ENCODE peak calls at places on chromosomes 11 and 22, in four cellular contexts. Y is psoas muscle, M is IMR-90, V is AG04450. J is an unnamed sample.

GRCh38 chr11:110891411-110891810 is 179.2 kb upstream of the ARHGAP20 start:
- DNase-seq in Y (no peak), M (peak; percentile 89), V (peak; percentile 52), J (peak; percentile 80)

GRCh38 chr11:848988-849824 is 6.6 kb downstream of the TSPAN4 start:
- DNase-seq in Y (no peak), M (no peak), V (no peak), J (peak; percentile 57)

GRCh38 chr11:111259871-111260270 is 14.3 kb downstream of the POU2AF2 start:
- DNase-seq in Y (no peak), M (peak; percentile 3), V (no peak), J (no peak)

GRCh38 chr22:38710866-38711265 is 5.1 kb downstream of the GTPBP1 start:
- DNase-seq in Y (no peak), M (no peak), V (no peak), J (no peak)

GRCh38 chr11:64400667-64401066 is 41.7 kb downstream of the RPS6KA4 start:
- DNase-seq in Y (no peak), M (no peak), V (no peak), J (no peak)

GRCh38 chr11:82038151-82038550 is 695.5 kb downstream of the FAM181B start:
- DNase-seq in Y (no peak), M (no peak), V (no peak), J (no peak)

GRCh38 chr11:1871531-1871930 is 18.6 kb downstream of the LSP1 start:
- DNase-seq in Y (no peak), M (no peak), V (no peak), J (no peak)

GRCh38 chr11:36219996-36220395 is 69.2 kb downstream of the COMMD9 start:
- DNase-seq in Y (no peak), M (no peak), V (no peak), J (no peak)

GRCh38 chr11:88352139-88352538 is 14.6 kb upstream of the CTSC start:
- DNase-seq in Y (no peak), M (peak; percentile 30), V (no peak), J (peak; percentile 41)

GRCh38 chr11:119193626-119194025 is 8.4 kb downstream of the NHERF4 start:
- DNase-seq in Y (no peak), M (no peak), V (no peak), J (no peak)

GRCh38 chr11:121086866-121087265 is 14.2 kb upstream of the TECTA start:
- DNase-seq in Y (no peak), M (peak; percentile 19), V (no peak), J (peak; percentile 35)

GRCh38 chr11:120523196-120523595 is 11.6 kb downstream of the GRIK4 start:
- DNase-seq in Y (no peak), M (no peak), V (no peak), J (no peak)

GRCh38 chr11:64661146-64661545 is 61.9 kb downstream of the NRXN2 start:
- DNase-seq in Y (peak; percentile 63), M (peak; percentile 62), V (peak; percentile 10), J (peak; percentile 79)

GRCh38 chr11:65041206-65042035 is at the start of gene SAC3D1:
- DNase-seq in Y (no peak), M (peak; percentile 17), V (no peak), J (peak; percentile 79)

GRCh38 chr11:61509058-61510029 is 795 bp downstream of the LRRC10B start:
- DNase-seq in Y (peak; percentile 74), M (peak; percentile 69), V (no peak), J (peak; percentile 92)

GRCh38 chr11:115627666-115628460 is 123.6 kb upstream of the CADM1 start:
- DNase-seq in Y (no peak), M (no peak), V (no peak), J (no peak)

GRCh38 chr11:78540276-78540675 is 34.4 kb downstream of the NARS2 start:
- DNase-seq in Y (no peak), M (no peak), V (no peak), J (no peak)

GRCh38 chr11:11841121-11841604 is 609 bp upstream of the USP47 start:
- DNase-seq in Y (peak; percentile 57), M (no peak), V (no peak), J (no peak)

GRCh38 chr11:102115557-102115956 is 5.3 kb downstream of the YAP1 start:
- DNase-seq in Y (no peak), M (peak; percentile 79), V (no peak), J (peak; percentile 61)

GRCh38 chr11:108206969-108207682 is 15.3 kb downstream of the NPAT start:
- DNase-seq in Y (no peak), M (no peak), V (no peak), J (no peak)

GRCh38 chr11:1077417-1078119 is 2.9 kb downstream of the MUC2 start:
- DNase-seq in Y (no peak), M (no peak), V (no peak), J (no peak)

GRCh38 chr11:69430566-69430965 is 50.9 kb upstream of the LINC01488 start:
- DNase-seq in Y (no peak), M (peak; percentile 30), V (no peak), J (no peak)

GRCh38 chr22:19723990-19724827 is 870 bp downstream of the GP1BB start:
- DNase-seq in Y (no peak), M (peak; percentile 18), V (no peak), J (no peak)

GRCh38 chr22:26442086-26442756 is 13.2 kb downstream of the ASPHD2 start:
- DNase-seq in Y (no peak), M (no peak), V (no peak), J (no peak)

GRCh38 chr11:38819986-38820385 is 2221.9 kb upstream of the RAG2 start:
- DNase-seq in Y (no peak), M (no peak), V (no peak), J (no peak)

GRCh38 chr11:126808851-126809250 is 191.7 kb downstream of the KIRREL3 start:
- DNase-seq in Y (no peak), M (peak; percentile 24), V (no peak), J (no peak)

GRCh38 chr11:43517518-43517917 is 158.8 kb downstream of the TTC17 start:
- DNase-seq in Y (no peak), M (peak; percentile 26), V (no peak), J (no peak)

GRCh38 chr11:4546876-4547275 is 1.9 kb downstream of the OR52M1 start:
- DNase-seq in Y (no peak), M (no peak), V (no peak), J (no peak)

GRCh38 chr22:42862045-42862734 is 5.1 kb upstream of the ARFGAP3 start:
- DNase-seq in Y (no peak), M (peak; percentile 86), V (peak; percentile 38), J (peak; percentile 28)

GRCh38 chr22:17257091-17257490 is 37.9 kb upstream of the ADA2 start:
- DNase-seq in Y (no peak), M (no peak), V (no peak), J (no peak)

GRCh38 chr11:66904561-66904960 is 47.7 kb downstream of the LRFN4 start:
- DNase-seq in Y (no peak), M (no peak), V (no peak), J (no peak)
- H3K4me3 ChIP-seq in Y (no peak overlapping the region), M (no peak overlapping the region), V (no peak overlapping the region), J (no peak overlapping the region)

GRCh38 chr11:113947989-113948388 is 26.9 kb upstream of the HTR3A start:
- DNase-seq in Y (no peak), M (no peak), V (no peak), J (no peak)
- H3K4me3 ChIP-seq in Y (no peak overlapping the region), M (no peak overlapping the region), V (no peak overlapping the region), J (no peak overlapping the region)

DNA sequence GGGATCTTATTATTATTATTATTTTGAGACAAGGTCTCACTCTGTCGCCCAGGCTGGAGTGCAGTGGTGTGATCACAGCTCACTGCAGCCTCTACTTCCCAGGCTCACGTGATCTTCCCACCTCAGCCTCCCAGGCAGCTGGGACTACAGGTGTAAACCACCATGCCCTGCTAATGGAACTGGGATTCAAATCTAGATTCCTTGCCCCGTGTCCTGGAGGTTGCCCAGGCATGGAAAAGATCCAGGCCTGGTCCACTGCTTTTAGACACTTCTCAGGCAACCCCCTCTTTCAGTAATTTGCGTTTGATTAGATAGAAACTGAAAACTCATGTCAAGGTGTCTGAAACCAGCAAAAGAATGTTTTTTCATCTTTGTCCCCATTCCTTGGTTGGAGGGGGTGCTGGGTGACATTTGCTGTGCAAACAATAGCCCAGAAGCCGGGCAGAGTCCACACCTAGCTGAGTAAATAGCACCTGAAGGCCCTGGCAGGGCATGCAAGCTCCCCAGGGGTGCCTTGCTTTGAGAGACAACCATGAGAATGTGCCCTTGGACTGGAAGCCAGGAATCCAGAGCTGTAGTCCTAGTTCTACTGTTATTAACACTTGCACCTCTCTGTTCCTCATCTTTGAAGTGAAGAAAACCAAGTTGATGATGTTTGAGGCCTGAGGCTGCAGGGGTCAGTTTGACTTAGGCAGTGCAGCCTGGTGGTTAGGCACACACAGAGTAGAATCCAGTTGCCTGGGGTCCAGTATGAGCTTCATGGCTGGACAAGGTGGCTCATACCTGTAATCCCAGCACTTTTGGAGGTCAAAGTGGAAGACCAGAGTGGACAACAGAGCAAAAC is 19.1 kb upstream of the XBP1 start:
- DNase-seq in Y (no peak), M (no peak), V (no peak), J (no peak)
- H3K4me3 ChIP-seq in Y (no peak overlapping the region), M (no peak overlapping the region), V (no peak overlapping the region), J (no peak overlapping the region)

GRCh38 chr22:49845666-49846459 is 7.8 kb upstream of the ZBED4 start:
- DNase-seq in Y (no peak), M (no peak), V (no peak), J (no peak)

GRCh38 chr22:49848690-49849160 is 4.9 kb upstream of the ZBED4 start:
- DNase-seq in Y (no peak), M (no peak), V (no peak), J (no peak)

GRCh38 chr22:49850021-49850911 is 3.4 kb upstream of the ZBED4 start:
- DNase-seq in Y (no peak), M (no peak), V (no peak), J (no peak)

GRCh38 chr22:49849161-49850020 is 4.3 kb upstream of the ZBED4 start:
- DNase-seq in Y (no peak), M (no peak), V (no peak), J (no peak)

GRCh38 chr22:49847751-49848689 is 5.6 kb upstream of the ZBED4 start:
- DNase-seq in Y (no peak), M (no peak), V (no peak), J (no peak)
- H3K4me3 ChIP-seq in Y (peak overlapping the region; percentile 65), M (peak overlapping the region; percentile 18), V (peak overlapping the region; percentile 29), J (peak overlapping the region; percentile 11)

GRCh38 chr11:100687630-100688395 is 725 bp downstream of the ARHGAP42 start:
- DNase-seq in Y (peak; percentile 57), M (peak; percentile 85), V (peak; percentile 45), J (peak; percentile 71)

GRCh38 chr11:100686476-100686875 is 612 bp upstream of the ARHGAP42 start:
- DNase-seq in Y (no peak), M (no peak), V (no peak), J (no peak)

GRCh38 chr11:100691886-100692285 is 4.8 kb downstream of the ARHGAP42 start:
- DNase-seq in Y (no peak), M (no peak), V (no peak), J (no peak)

GRCh38 chr11:100687032-100687629 is at the start of gene ARHGAP42:
- DNase-seq in Y (peak; percentile 78), M (peak; percentile 48), V (no peak), J (peak; percentile 32)

GRCh38 chr11:100689141-100689540 is 2.1 kb downstream of the ARHGAP42 start:
- DNase-seq in Y (no peak), M (no peak), V (no peak), J (no peak)
- H3K4me3 ChIP-seq in Y (peak overlapping the region; percentile 74), M (no peak overlapping the region), V (peak overlapping the region; percentile 79), J (no peak overlapping the region)